ENCODE peak calls at places on chromosomes 7 and 10, in seven cellular contexts. One of them, this sample, is unnamed.

GRCh38 chr7:116577320-116577871 is 52.6 kb downstream of the CAV1 start:
- DNase-seq in heart right ventricle: no peak
- DNase-seq in MM.1S: no peak
- DNase-seq in thoracic aorta: no peak
- DNase-seq in fibroblast of lung: no peak
- DNase-seq in HepG2: no peak
- DNase-seq in CD4-positive, alpha-beta T cell: no peak
- DNase-seq in this sample: no peak

GRCh38 chr10:49500420-49500819 is 38.5 kb downstream of the ERCC6 start:
- DNase-seq in thoracic aorta: no peak
- DNase-seq in HepG2: no peak
- DNase-seq in heart right ventricle: no peak
- DNase-seq in CD4-positive, alpha-beta T cell: no peak
- DNase-seq in MM.1S: no peak
- DNase-seq in fibroblast of lung: no peak
- DNase-seq in this sample: no peak

GRCh38 chr10:56068040-56068439 is 293.0 kb downstream of the ZWINT start:
- DNase-seq in thoracic aorta: no peak
- DNase-seq in heart right ventricle: no peak
- DNase-seq in MM.1S: no peak
- DNase-seq in fibroblast of lung: no peak
- DNase-seq in CD4-positive, alpha-beta T cell: no peak
- DNase-seq in HepG2: no peak
- DNase-seq in this sample: no peak

GRCh38 chr10:116836087-116836486 is 13.2 kb upstream of the ENO4 start:
- DNase-seq in HepG2: no peak
- DNase-seq in thoracic aorta: no peak
- DNase-seq in MM.1S: no peak
- DNase-seq in fibroblast of lung: no peak
- DNase-seq in CD4-positive, alpha-beta T cell: no peak
- DNase-seq in heart right ventricle: no peak
- DNase-seq in this sample: no peak

GRCh38 chr7:20191044-20191867 is 25.9 kb downstream of the MACC1 start:
- DNase-seq in heart right ventricle: no peak
- DNase-seq in fibroblast of lung: no peak
- DNase-seq in CD4-positive, alpha-beta T cell: no peak
- DNase-seq in HepG2: no peak
- DNase-seq in thoracic aorta: no peak
- DNase-seq in MM.1S: no peak
- DNase-seq in this sample: no peak

GRCh38 chr10:94403823-94404228 is 1.5 kb downstream of the TBC1D12 start:
- DNase-seq in thoracic aorta: no peak
- DNase-seq in heart right ventricle: no peak
- DNase-seq in MM.1S: no peak
- DNase-seq in HepG2: no peak
- DNase-seq in CD4-positive, alpha-beta T cell: no peak
- DNase-seq in fibroblast of lung: no peak
- DNase-seq in this sample: no peak

GRCh38 chr10:89921422-89921821 is 220.0 kb downstream of the KIF20B start:
- DNase-seq in fibroblast of lung: peak
- DNase-seq in MM.1S: no peak
- DNase-seq in heart right ventricle: no peak
- DNase-seq in CD4-positive, alpha-beta T cell: no peak
- DNase-seq in thoracic aorta: no peak
- DNase-seq in HepG2: no peak
- DNase-seq in this sample: peak

GRCh38 chr7:130695840-130696239 is 9.5 kb upstream of the TSGA13 start:
- DNase-seq in fibroblast of lung: peak
- DNase-seq in HepG2: peak
- DNase-seq in MM.1S: peak
- DNase-seq in thoracic aorta: no peak
- DNase-seq in CD4-positive, alpha-beta T cell: no peak
- DNase-seq in heart right ventricle: no peak
- DNase-seq in this sample: peak

GRCh38 chr7:45596665-45597095 is 22.5 kb downstream of the ADCY1 start:
- DNase-seq in thoracic aorta: no peak
- DNase-seq in heart right ventricle: no peak
- DNase-seq in MM.1S: no peak
- DNase-seq in fibroblast of lung: no peak
- DNase-seq in CD4-positive, alpha-beta T cell: no peak
- DNase-seq in HepG2: no peak
- DNase-seq in this sample: no peak

GRCh38 chr10:105691811-105692210 is 1050.7 kb downstream of the SORCS3 start:
- DNase-seq in CD4-positive, alpha-beta T cell: no peak
- DNase-seq in thoracic aorta: no peak
- DNase-seq in HepG2: no peak
- DNase-seq in fibroblast of lung: peak
- DNase-seq in heart right ventricle: no peak
- DNase-seq in MM.1S: peak
- DNase-seq in this sample: no peak

GRCh38 chr7:7696458-7697119 is 21.8 kb downstream of the RPA3 start:
- DNase-seq in heart right ventricle: no peak
- DNase-seq in fibroblast of lung: peak
- DNase-seq in thoracic aorta: no peak
- DNase-seq in MM.1S: no peak
- DNase-seq in CD4-positive, alpha-beta T cell: no peak
- DNase-seq in HepG2: peak
- DNase-seq in this sample: no peak

GRCh38 chr7:127486654-127487053 is 94.1 kb upstream of the ZNF800 start:
- DNase-seq in HepG2: no peak
- DNase-seq in MM.1S: no peak
- DNase-seq in heart right ventricle: no peak
- DNase-seq in thoracic aorta: no peak
- DNase-seq in CD4-positive, alpha-beta T cell: no peak
- DNase-seq in fibroblast of lung: no peak
- DNase-seq in this sample: peak

GRCh38 chr7:24356758-24357386 is 72.9 kb downstream of the NPY start:
- DNase-seq in fibroblast of lung: no peak
- DNase-seq in CD4-positive, alpha-beta T cell: no peak
- DNase-seq in heart right ventricle: no peak
- DNase-seq in MM.1S: no peak
- DNase-seq in HepG2: no peak
- DNase-seq in thoracic aorta: no peak
- DNase-seq in this sample: no peak

GRCh38 chr7:6451224-6451705 is 3.5 kb upstream of the DAGLB start:
- DNase-seq in HepG2: no peak
- DNase-seq in CD4-positive, alpha-beta T cell: no peak
- DNase-seq in heart right ventricle: no peak
- DNase-seq in fibroblast of lung: no peak
- DNase-seq in thoracic aorta: no peak
- DNase-seq in MM.1S: no peak
- DNase-seq in this sample: no peak

GRCh38 chr10:133056651-133057178 is 31.0 kb upstream of the ADGRA1 start:
- DNase-seq in fibroblast of lung: no peak
- DNase-seq in MM.1S: no peak
- DNase-seq in HepG2: no peak
- DNase-seq in CD4-positive, alpha-beta T cell: no peak
- DNase-seq in heart right ventricle: no peak
- DNase-seq in thoracic aorta: no peak
- DNase-seq in this sample: no peak

GRCh38 chr7:144415858-144416257 is 12.4 kb upstream of the NOBOX start:
- DNase-seq in thoracic aorta: no peak
- DNase-seq in MM.1S: no peak
- DNase-seq in heart right ventricle: no peak
- DNase-seq in CD4-positive, alpha-beta T cell: no peak
- DNase-seq in HepG2: no peak
- DNase-seq in fibroblast of lung: no peak
- DNase-seq in this sample: no peak

DNA sequence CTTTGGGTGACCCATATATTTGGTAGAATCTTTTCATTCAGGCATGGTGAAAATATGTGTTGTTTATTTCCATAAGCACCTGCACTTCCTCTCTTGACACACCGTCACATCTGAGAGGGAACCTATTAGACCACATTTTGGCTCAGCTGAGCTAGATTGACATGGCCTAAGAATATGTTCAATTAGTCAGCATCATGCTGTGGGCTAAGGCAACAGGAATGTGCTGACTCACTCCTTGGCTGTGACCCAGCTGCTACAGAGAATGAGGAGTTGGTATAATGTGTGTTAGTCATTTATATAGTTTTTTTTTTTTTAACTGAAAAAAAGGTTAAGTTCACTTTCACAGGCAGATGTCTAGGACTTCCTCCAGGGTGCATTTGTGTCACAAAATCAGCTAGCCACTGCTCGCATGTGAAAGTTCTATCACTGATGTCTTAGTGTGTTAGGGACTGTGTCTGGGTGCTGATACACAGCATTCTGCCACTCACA is 180.6 kb downstream of the SEMA3E start:
- DNase-seq in thoracic aorta: peak
- DNase-seq in heart right ventricle: peak
- DNase-seq in MM.1S: peak
- DNase-seq in HepG2: peak
- DNase-seq in CD4-positive, alpha-beta T cell: no peak
- DNase-seq in fibroblast of lung: peak
- DNase-seq in this sample: peak
- H3K27ac ChIP-seq in thoracic aorta: no peak
- H3K27ac ChIP-seq in heart right ventricle: no peak
- H3K27ac ChIP-seq in MM.1S: no peak
- H3K27ac ChIP-seq in HepG2: no peak
- H3K27ac ChIP-seq in CD4-positive, alpha-beta T cell: no peak
- H3K27ac ChIP-seq in fibroblast of lung: peak
- H3K27ac ChIP-seq in this sample: no peak

DNA sequence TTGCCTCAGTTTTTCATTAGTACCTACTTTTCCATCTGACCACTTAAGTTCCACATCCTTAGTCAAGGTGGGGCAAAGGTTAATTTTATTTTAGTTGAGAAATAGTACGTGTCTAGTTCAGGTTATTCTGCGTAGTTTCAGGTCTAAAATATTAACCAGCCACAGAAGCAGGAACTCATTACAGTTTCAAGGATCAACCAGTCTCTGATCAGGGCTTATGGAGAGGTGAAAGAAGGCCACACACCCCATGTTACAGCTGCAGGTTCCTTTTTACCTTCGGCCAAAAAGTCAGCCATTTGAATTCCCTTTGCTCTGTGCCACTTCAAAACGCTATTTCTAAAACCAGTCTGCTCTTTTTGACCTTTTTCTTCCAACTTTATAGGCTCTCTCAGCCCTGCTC is 134.2 kb downstream of the CTTNBP2 start:
- DNase-seq in heart right ventricle: no peak
- DNase-seq in MM.1S: peak
- DNase-seq in fibroblast of lung: no peak
- DNase-seq in CD4-positive, alpha-beta T cell: no peak
- DNase-seq in HepG2: no peak
- DNase-seq in thoracic aorta: no peak
- DNase-seq in this sample: no peak
- TF ChIP-seq CTCF in heart right ventricle: no peak
- TF ChIP-seq CTCF in MM.1S: no peak
- TF ChIP-seq CTCF in fibroblast of lung: no peak
- TF ChIP-seq CTCF in CD4-positive, alpha-beta T cell: no peak
- TF ChIP-seq CTCF in HepG2: no peak
- TF ChIP-seq CTCF in thoracic aorta: no peak
- TF ChIP-seq CTCF in this sample: no peak

DNA sequence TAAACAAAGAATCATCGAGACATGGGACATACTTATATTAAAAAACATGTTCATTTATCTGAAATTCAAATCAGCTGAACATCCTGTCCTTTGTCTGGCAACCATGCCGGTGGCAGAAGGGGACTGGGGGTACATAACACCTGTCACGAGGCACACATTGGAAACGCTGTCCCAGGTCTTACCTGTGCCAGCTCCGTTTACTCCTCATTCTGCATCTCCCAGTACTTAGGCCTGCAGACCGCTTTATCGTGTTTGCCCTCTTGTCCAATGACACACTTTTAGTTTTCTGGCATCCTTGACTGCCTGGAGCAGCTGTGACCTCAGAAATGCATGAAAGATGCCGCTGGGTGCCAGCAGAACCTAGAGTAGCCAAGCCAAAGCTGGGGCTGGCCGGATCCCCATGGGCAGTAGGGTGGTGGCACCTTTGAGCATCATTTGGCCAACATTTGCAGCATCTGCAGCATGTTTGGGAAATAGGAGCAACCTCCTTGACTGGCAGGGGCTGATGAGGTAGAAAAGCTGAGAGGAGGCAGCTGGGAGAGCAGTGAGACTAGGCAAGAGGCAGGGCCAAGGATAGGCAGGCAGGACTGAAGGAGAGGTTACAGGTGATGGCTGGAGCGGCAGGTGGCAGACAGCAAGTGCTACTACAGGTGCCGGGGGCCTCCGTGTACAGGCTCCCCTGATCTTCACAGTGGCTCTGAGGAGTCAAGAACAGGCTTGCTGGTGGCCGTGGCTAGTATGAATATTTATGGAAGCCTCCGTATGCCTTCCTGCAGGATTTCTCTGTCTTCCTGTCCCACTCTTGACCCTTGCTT is 62.3 kb upstream of the BTBD16 start:
- DNase-seq in HepG2: no peak
- DNase-seq in fibroblast of lung: no peak
- DNase-seq in thoracic aorta: no peak
- DNase-seq in heart right ventricle: no peak
- DNase-seq in CD4-positive, alpha-beta T cell: no peak
- DNase-seq in MM.1S: no peak
- DNase-seq in this sample: no peak
- H3K27ac ChIP-seq in HepG2: no peak
- H3K27ac ChIP-seq in fibroblast of lung: no peak
- H3K27ac ChIP-seq in thoracic aorta: no peak
- H3K27ac ChIP-seq in heart right ventricle: no peak
- H3K27ac ChIP-seq in CD4-positive, alpha-beta T cell: no peak
- H3K27ac ChIP-seq in MM.1S: no peak
- H3K27ac ChIP-seq in this sample: no peak

DNA sequence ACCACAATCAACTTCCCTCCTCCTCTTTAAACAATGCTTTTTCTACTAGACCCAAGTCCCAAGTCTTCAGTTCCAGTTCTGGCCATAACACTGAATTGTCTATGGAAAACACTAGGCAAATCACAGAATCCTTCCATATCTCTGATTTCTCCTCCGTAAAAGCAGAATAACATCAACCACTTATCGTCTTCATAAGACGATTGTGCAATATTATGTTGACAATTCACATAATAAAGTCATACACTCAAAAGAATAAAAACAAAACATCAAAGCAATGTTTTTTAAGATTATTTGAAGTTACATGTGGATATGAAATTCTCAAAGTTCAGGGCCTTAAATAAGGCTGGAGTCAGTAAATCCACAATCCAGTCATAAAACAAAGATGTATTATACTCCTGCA is 84.4 kb downstream of the MTERF1 start:
- DNase-seq in heart right ventricle: no peak
- DNase-seq in MM.1S: no peak
- DNase-seq in CD4-positive, alpha-beta T cell: no peak
- DNase-seq in HepG2: no peak
- DNase-seq in fibroblast of lung: no peak
- DNase-seq in thoracic aorta: no peak
- DNase-seq in this sample: no peak
- TF ChIP-seq CTCF in heart right ventricle: no peak
- TF ChIP-seq CTCF in MM.1S: no peak
- TF ChIP-seq CTCF in CD4-positive, alpha-beta T cell: no peak
- TF ChIP-seq CTCF in HepG2: no peak
- TF ChIP-seq CTCF in fibroblast of lung: no peak
- TF ChIP-seq CTCF in thoracic aorta: no peak
- TF ChIP-seq CTCF in this sample: no peak

DNA sequence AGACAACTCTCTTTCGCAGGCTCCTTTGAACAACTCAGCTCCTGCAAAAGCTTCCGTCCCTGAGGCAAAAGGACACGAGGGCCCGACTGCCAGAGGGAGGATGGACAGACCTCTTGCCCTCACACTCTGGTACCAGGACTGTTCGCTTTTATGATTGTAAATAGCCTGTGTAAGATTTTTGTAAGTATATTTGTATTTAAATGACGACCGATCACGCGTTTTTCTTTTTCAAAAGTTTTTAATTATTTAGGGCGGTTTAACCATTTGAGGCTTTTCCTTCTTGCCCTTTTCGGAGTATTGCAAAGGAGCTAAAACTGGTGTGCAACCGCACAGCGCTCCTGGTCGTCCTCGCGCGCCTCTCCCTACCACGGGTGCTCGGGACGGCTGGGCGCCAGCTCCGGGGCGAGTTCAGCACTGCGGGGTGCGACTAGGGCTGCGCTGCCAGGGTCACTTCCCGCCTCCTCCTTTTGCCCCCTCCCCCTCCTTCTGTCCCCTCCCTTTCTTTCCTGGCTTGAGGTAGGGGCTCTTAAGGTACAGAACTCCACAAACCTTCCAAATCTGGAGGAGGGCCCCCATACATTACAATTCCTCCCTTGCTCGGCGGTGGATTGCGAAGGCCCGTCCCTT is 2.8 kb downstream of the FZD1 start:
- DNase-seq in CD4-positive, alpha-beta T cell: no peak
- DNase-seq in HepG2: no peak
- DNase-seq in fibroblast of lung: peak
- DNase-seq in heart right ventricle: peak
- DNase-seq in MM.1S: no peak
- DNase-seq in thoracic aorta: no peak
- DNase-seq in this sample: no peak
- H3K27ac ChIP-seq in CD4-positive, alpha-beta T cell: no peak
- H3K27ac ChIP-seq in HepG2: no peak
- H3K27ac ChIP-seq in fibroblast of lung: peak
- H3K27ac ChIP-seq in heart right ventricle: no peak
- H3K27ac ChIP-seq in MM.1S: no peak
- H3K27ac ChIP-seq in thoracic aorta: peak
- H3K27ac ChIP-seq in this sample: no peak